ENCODE peak calls at places on chromosomes 6 and 20, in ten cellular contexts. One of them, this sample, is unnamed.

GRCh38 chr6:143727035-143727434 is 49.3 kb downstream of the PHACTR2 start:
- DNase-seq in lower lobe of right lung: no peak
- DNase-seq in IMR-90: peak; percentile 22
- DNase-seq in prostate gland: no peak
- DNase-seq in adipocyte: peak; percentile 19
- DNase-seq in breast epithelium: no peak
- DNase-seq in uterus: no peak
- DNase-seq in lung: no peak
- DNase-seq in fibroblast of lung: peak; percentile 32
- DNase-seq in CD8-positive, alpha-beta memory T cell: no peak
- DNase-seq in this sample: no peak

GRCh38 chr20:3993109-3993508 is 22.2 kb downstream of the RNF24 start:
- DNase-seq in lower lobe of right lung: no peak
- DNase-seq in IMR-90: no peak
- DNase-seq in prostate gland: no peak
- DNase-seq in adipocyte: no peak
- DNase-seq in breast epithelium: no peak
- DNase-seq in uterus: no peak
- DNase-seq in lung: no peak
- DNase-seq in fibroblast of lung: no peak
- DNase-seq in CD8-positive, alpha-beta memory T cell: no peak
- DNase-seq in this sample: no peak

GRCh38 chr6:13485923-13486557 is 1.4 kb downstream of the GFOD1 start:
- DNase-seq in lower lobe of right lung: peak; percentile 51
- DNase-seq in IMR-90: peak; percentile 30
- DNase-seq in prostate gland: peak; percentile 12
- DNase-seq in adipocyte: peak; percentile 51
- DNase-seq in breast epithelium: no peak
- DNase-seq in uterus: no peak
- DNase-seq in lung: no peak
- DNase-seq in fibroblast of lung: peak; percentile 51
- DNase-seq in CD8-positive, alpha-beta memory T cell: no peak
- DNase-seq in this sample: peak; percentile 18

GRCh38 chr6:6616670-6617069 is 28.1 kb downstream of the LY86 start:
- DNase-seq in lower lobe of right lung: no peak
- DNase-seq in IMR-90: no peak
- DNase-seq in prostate gland: no peak
- DNase-seq in adipocyte: no peak
- DNase-seq in breast epithelium: no peak
- DNase-seq in uterus: no peak
- DNase-seq in lung: no peak
- DNase-seq in fibroblast of lung: no peak
- DNase-seq in CD8-positive, alpha-beta memory T cell: no peak
- DNase-seq in this sample: no peak

GRCh38 chr6:134949927-134950326 is at the start of gene ALDH8A1:
- DNase-seq in lower lobe of right lung: no peak
- DNase-seq in IMR-90: no peak
- DNase-seq in prostate gland: no peak
- DNase-seq in adipocyte: no peak
- DNase-seq in breast epithelium: no peak
- DNase-seq in uterus: no peak
- DNase-seq in lung: no peak
- DNase-seq in fibroblast of lung: no peak
- DNase-seq in CD8-positive, alpha-beta memory T cell: no peak
- DNase-seq in this sample: no peak

GRCh38 chr6:129679250-129679649 is 30.7 kb downstream of the ARHGAP18 start:
- DNase-seq in lower lobe of right lung: no peak
- DNase-seq in IMR-90: peak; percentile 50
- DNase-seq in prostate gland: no peak
- DNase-seq in adipocyte: peak; percentile 58
- DNase-seq in breast epithelium: no peak
- DNase-seq in uterus: no peak
- DNase-seq in lung: no peak
- DNase-seq in fibroblast of lung: peak; percentile 61
- DNase-seq in CD8-positive, alpha-beta memory T cell: no peak
- DNase-seq in this sample: no peak

GRCh38 chr20:20369353-20370086 is 1.6 kb downstream of the INSM1 start:
- DNase-seq in lower lobe of right lung: no peak
- DNase-seq in IMR-90: no peak
- DNase-seq in prostate gland: no peak
- DNase-seq in adipocyte: no peak
- DNase-seq in breast epithelium: no peak
- DNase-seq in uterus: no peak
- DNase-seq in lung: no peak
- DNase-seq in fibroblast of lung: no peak
- DNase-seq in CD8-positive, alpha-beta memory T cell: no peak
- DNase-seq in this sample: no peak

GRCh38 chr6:34090495-34090894 is 55.4 kb downstream of the GRM4 start:
- DNase-seq in lower lobe of right lung: no peak
- DNase-seq in IMR-90: no peak
- DNase-seq in prostate gland: no peak
- DNase-seq in adipocyte: no peak
- DNase-seq in breast epithelium: no peak
- DNase-seq in uterus: no peak
- DNase-seq in lung: no peak
- DNase-seq in fibroblast of lung: no peak
- DNase-seq in CD8-positive, alpha-beta memory T cell: no peak
- DNase-seq in this sample: no peak

DNA sequence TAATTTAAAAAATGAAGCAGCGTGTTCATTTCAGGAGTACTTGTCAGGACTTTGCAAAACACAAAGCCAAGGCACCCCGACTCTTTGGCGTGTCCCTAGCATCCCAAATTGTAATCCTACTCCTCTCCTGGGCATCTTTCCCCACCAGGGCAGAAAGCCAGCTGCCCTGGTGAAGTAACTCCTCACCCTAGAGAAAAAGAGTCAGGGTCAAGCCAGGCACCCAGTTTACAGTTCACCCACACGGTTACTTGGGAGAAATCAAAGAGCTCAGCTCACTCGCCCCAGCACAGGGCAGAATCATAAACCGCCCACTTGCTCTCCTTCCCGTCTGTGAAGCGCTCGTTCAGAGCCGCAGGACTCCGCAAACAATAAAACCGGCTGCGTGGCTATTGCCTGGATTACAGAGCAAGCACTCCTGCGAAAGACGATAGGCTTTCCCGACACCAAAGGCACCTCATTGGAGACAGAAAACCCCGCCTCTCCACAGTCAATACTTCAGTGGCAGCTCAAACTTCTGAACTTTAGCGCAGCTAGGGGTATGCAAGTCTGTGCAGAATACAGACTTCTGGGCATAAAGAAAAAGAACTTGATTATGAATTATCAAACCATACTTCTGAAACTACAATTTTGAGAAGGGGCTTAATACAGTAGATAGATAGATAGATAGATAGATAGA is 73.0 kb upstream of the NHSL1 start:
- DNase-seq in lower lobe of right lung: peak; percentile 80
- DNase-seq in IMR-90: peak; percentile 91
- DNase-seq in prostate gland: peak; percentile 84
- DNase-seq in adipocyte: peak; percentile 84
- DNase-seq in breast epithelium: peak; percentile 83
- DNase-seq in uterus: peak; percentile 55
- DNase-seq in lung: peak; percentile 84
- DNase-seq in fibroblast of lung: peak; percentile 92
- DNase-seq in CD8-positive, alpha-beta memory T cell: no peak
- DNase-seq in this sample: peak; percentile 78
- H3K4me3 ChIP-seq in lower lobe of right lung: peak overlapping the region; percentile 44
- H3K4me3 ChIP-seq in IMR-90: peak overlapping the region; percentile 53
- H3K4me3 ChIP-seq in prostate gland: peak overlapping the region; percentile 30
- H3K4me3 ChIP-seq in adipocyte: peak overlapping the region; percentile 79
- H3K4me3 ChIP-seq in breast epithelium: peak overlapping the region; percentile 46
- H3K4me3 ChIP-seq in uterus: peak overlapping the region; percentile 31
- H3K4me3 ChIP-seq in lung: peak overlapping the region; percentile 31
- H3K4me3 ChIP-seq in fibroblast of lung: peak overlapping the region; percentile 37
- H3K4me3 ChIP-seq in CD8-positive, alpha-beta memory T cell: no peak overlapping the region
- H3K4me3 ChIP-seq in this sample: peak overlapping the region; percentile 41

GRCh38 chr20:32229351-32229750 is 21.7 kb downstream of the POFUT1 start:
- DNase-seq in lower lobe of right lung: no peak
- DNase-seq in IMR-90: no peak
- DNase-seq in prostate gland: no peak
- DNase-seq in adipocyte: no peak
- DNase-seq in breast epithelium: no peak
- DNase-seq in uterus: no peak
- DNase-seq in lung: no peak
- DNase-seq in fibroblast of lung: no peak
- DNase-seq in CD8-positive, alpha-beta memory T cell: no peak
- DNase-seq in this sample: no peak

GRCh38 chr20:32227316-32227715 is 19.6 kb downstream of the POFUT1 start:
- DNase-seq in lower lobe of right lung: no peak
- DNase-seq in IMR-90: no peak
- DNase-seq in prostate gland: no peak
- DNase-seq in adipocyte: no peak
- DNase-seq in breast epithelium: no peak
- DNase-seq in uterus: no peak
- DNase-seq in lung: no peak
- DNase-seq in fibroblast of lung: no peak
- DNase-seq in CD8-positive, alpha-beta memory T cell: no peak
- DNase-seq in this sample: no peak

GRCh38 chr20:32230707-32231106 is 23.0 kb downstream of the POFUT1 start:
- DNase-seq in lower lobe of right lung: no peak
- DNase-seq in IMR-90: no peak
- DNase-seq in prostate gland: no peak
- DNase-seq in adipocyte: no peak
- DNase-seq in breast epithelium: no peak
- DNase-seq in uterus: no peak
- DNase-seq in lung: no peak
- DNase-seq in fibroblast of lung: no peak
- DNase-seq in CD8-positive, alpha-beta memory T cell: no peak
- DNase-seq in this sample: no peak

GRCh38 chr20:32231245-32231644 is 23.6 kb downstream of the POFUT1 start:
- DNase-seq in lower lobe of right lung: no peak
- DNase-seq in IMR-90: peak; percentile 10
- DNase-seq in prostate gland: no peak
- DNase-seq in adipocyte: no peak
- DNase-seq in breast epithelium: no peak
- DNase-seq in uterus: no peak
- DNase-seq in lung: no peak
- DNase-seq in fibroblast of lung: no peak
- DNase-seq in CD8-positive, alpha-beta memory T cell: no peak
- DNase-seq in this sample: no peak

DNA sequence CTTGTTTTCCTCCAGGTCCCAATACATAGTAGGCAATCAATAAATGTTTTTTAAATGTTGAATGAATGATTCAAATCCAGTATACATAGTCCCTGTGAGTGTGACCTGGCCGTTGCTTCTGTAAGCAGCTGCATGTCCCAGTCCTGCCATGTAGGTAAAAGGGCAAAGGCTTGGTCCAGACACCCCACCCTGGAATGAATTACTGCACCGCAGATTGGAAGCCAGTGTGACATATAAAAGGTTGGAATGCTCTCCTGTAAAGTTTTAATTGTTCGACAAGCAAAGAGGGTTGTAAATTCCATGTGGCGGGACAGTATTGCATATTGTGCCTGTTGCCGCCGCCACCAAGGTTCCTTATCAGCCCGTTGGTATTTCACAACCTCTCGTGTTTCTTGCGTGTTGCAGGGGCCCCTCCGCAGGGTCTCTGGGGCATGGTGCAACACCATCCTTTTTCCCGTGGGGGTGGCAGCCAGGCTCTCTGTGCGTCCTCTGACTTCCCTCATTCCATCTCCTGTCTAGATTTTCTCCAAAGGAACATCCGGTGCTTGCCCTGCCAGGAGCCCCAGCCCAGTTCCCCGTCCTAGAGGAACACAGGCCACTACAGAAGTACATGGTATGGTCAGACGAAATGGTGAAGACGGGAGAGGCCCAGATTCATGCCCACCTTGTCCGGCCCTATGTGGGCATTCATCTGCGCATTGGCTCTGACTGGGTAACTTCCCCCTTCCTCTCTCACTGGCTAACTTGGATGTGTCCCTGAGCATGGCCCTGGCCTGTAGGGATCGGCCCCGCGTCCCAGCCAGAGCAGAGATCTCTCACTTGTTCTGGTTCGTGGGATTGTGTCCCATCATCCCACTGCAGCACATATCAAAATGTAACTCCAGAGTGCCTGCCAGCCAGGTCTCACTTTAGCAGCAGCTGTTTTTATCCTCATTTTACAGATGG is 20.3 kb downstream of the POFUT1 start:
- DNase-seq in lower lobe of right lung: peak; percentile 69
- DNase-seq in IMR-90: no peak
- DNase-seq in prostate gland: peak; percentile 72
- DNase-seq in adipocyte: no peak
- DNase-seq in breast epithelium: no peak
- DNase-seq in uterus: no peak
- DNase-seq in lung: peak; percentile 40
- DNase-seq in fibroblast of lung: no peak
- DNase-seq in CD8-positive, alpha-beta memory T cell: no peak
- DNase-seq in this sample: no peak
- H3K36me3 ChIP-seq in lower lobe of right lung: peaks cover 70% of the 10 kb centered on the region
- H3K36me3 ChIP-seq in IMR-90: peaks cover 43% of the 10 kb centered on the region
- H3K36me3 ChIP-seq in prostate gland: peaks cover 3% of the 10 kb centered on the region
- H3K36me3 ChIP-seq in adipocyte: peaks cover 58% of the 10 kb centered on the region
- H3K36me3 ChIP-seq in breast epithelium: no peaks in the 10 kb centered on the region
- H3K36me3 ChIP-seq in uterus: no peaks in the 10 kb centered on the region
- H3K36me3 ChIP-seq in lung: peaks cover 3% of the 10 kb centered on the region
- H3K36me3 ChIP-seq in fibroblast of lung: peaks cover 13% of the 10 kb centered on the region
- H3K36me3 ChIP-seq in CD8-positive, alpha-beta memory T cell: peaks cover 17% of the 10 kb centered on the region
- H3K36me3 ChIP-seq in this sample: peaks cover 63% of the 10 kb centered on the region

GRCh38 chr6:106858653-106859092 is 115.9 kb downstream of the CD24 start:
- DNase-seq in lower lobe of right lung: no peak
- DNase-seq in IMR-90: peak; percentile 20
- DNase-seq in prostate gland: no peak
- DNase-seq in adipocyte: peak; percentile 9
- DNase-seq in breast epithelium: no peak
- DNase-seq in uterus: peak; percentile 62
- DNase-seq in lung: no peak
- DNase-seq in fibroblast of lung: peak; percentile 94
- DNase-seq in CD8-positive, alpha-beta memory T cell: no peak
- DNase-seq in this sample: peak; percentile 92

GRCh38 chr6:106866875-106867658 is 107.5 kb downstream of the CD24 start:
- DNase-seq in lower lobe of right lung: no peak
- DNase-seq in IMR-90: no peak
- DNase-seq in prostate gland: no peak
- DNase-seq in adipocyte: no peak
- DNase-seq in breast epithelium: no peak
- DNase-seq in uterus: no peak
- DNase-seq in lung: no peak
- DNase-seq in fibroblast of lung: no peak
- DNase-seq in CD8-positive, alpha-beta memory T cell: no peak
- DNase-seq in this sample: no peak

GRCh38 chr6:106860940-106861339 is 113.6 kb downstream of the CD24 start:
- DNase-seq in lower lobe of right lung: no peak
- DNase-seq in IMR-90: no peak
- DNase-seq in prostate gland: no peak
- DNase-seq in adipocyte: no peak
- DNase-seq in breast epithelium: no peak
- DNase-seq in uterus: no peak
- DNase-seq in lung: no peak
- DNase-seq in fibroblast of lung: no peak
- DNase-seq in CD8-positive, alpha-beta memory T cell: no peak
- DNase-seq in this sample: no peak

GRCh38 chr6:106857771-106858652 is 116.5 kb downstream of the CD24 start:
- DNase-seq in lower lobe of right lung: no peak
- DNase-seq in IMR-90: no peak
- DNase-seq in prostate gland: no peak
- DNase-seq in adipocyte: no peak
- DNase-seq in breast epithelium: no peak
- DNase-seq in uterus: no peak
- DNase-seq in lung: no peak
- DNase-seq in fibroblast of lung: no peak
- DNase-seq in CD8-positive, alpha-beta memory T cell: no peak
- DNase-seq in this sample: no peak

DNA sequence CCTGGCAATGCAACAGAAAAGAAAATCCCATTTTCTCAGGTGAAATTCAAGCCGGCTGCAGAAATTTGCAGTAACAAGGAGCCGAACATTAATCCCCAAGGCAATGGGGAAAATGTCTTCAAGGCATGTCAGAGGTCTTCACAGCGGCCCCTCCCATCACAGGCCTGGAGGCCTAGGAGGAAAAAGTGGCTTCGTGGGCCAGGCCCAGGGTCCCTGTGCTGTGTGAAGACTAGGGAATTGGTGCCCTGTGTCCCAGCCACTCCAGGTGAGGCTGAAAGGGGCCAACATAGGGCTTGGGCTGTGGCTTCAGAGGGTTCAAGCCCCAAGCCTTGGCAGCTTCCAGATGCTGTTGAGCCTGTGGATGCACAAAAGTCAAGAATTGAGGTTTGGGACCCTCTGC is 111.7 kb downstream of the CD24 start:
- DNase-seq in lower lobe of right lung: no peak
- DNase-seq in IMR-90: no peak
- DNase-seq in prostate gland: no peak
- DNase-seq in adipocyte: no peak
- DNase-seq in breast epithelium: no peak
- DNase-seq in uterus: no peak
- DNase-seq in lung: no peak
- DNase-seq in fibroblast of lung: no peak
- DNase-seq in CD8-positive, alpha-beta memory T cell: no peak
- DNase-seq in this sample: no peak
- H3K9me3 ChIP-seq in lower lobe of right lung: no peaks in the 10 kb centered on the region
- H3K9me3 ChIP-seq in IMR-90: no peaks in the 10 kb centered on the region
- H3K9me3 ChIP-seq in prostate gland: no peaks in the 10 kb centered on the region
- H3K9me3 ChIP-seq in adipocyte: peaks cover 5% of the 10 kb centered on the region
- H3K9me3 ChIP-seq in breast epithelium: no peaks in the 10 kb centered on the region
- H3K9me3 ChIP-seq in uterus: no peaks in the 10 kb centered on the region
- H3K9me3 ChIP-seq in lung: no peaks in the 10 kb centered on the region
- H3K9me3 ChIP-seq in fibroblast of lung: no peaks in the 10 kb centered on the region
- H3K9me3 ChIP-seq in CD8-positive, alpha-beta memory T cell: no peaks in the 10 kb centered on the region
- H3K9me3 ChIP-seq in this sample: peaks cover 2% of the 10 kb centered on the region

GRCh38 chr6:170222498-170223471 is 68.1 kb downstream of the DLL1 start:
- DNase-seq in lower lobe of right lung: no peak
- DNase-seq in IMR-90: no peak
- DNase-seq in prostate gland: peak; percentile 3
- DNase-seq in adipocyte: no peak
- DNase-seq in breast epithelium: no peak
- DNase-seq in uterus: no peak
- DNase-seq in lung: no peak
- DNase-seq in fibroblast of lung: peak; percentile 65
- DNase-seq in CD8-positive, alpha-beta memory T cell: no peak
- DNase-seq in this sample: no peak
- H3K4me3 ChIP-seq in lower lobe of right lung: no peak overlapping the region
- H3K4me3 ChIP-seq in IMR-90: no peak overlapping the region
- H3K4me3 ChIP-seq in prostate gland: no peak overlapping the region
- H3K4me3 ChIP-seq in adipocyte: no peak overlapping the region
- H3K4me3 ChIP-seq in breast epithelium: peak overlapping the region; percentile 16
- H3K4me3 ChIP-seq in uterus: no peak overlapping the region
- H3K4me3 ChIP-seq in lung: no peak overlapping the region
- H3K4me3 ChIP-seq in fibroblast of lung: no peak overlapping the region
- H3K4me3 ChIP-seq in CD8-positive, alpha-beta memory T cell: no peak overlapping the region
- H3K4me3 ChIP-seq in this sample: no peak overlapping the region